ENCODE peak calls at places on chromosomes 11 and 22, in six cellular contexts. U is amygdala; K is HCEC 1CT; M is activated CD4-positive, alpha-beta T cell treated with anti-CD3 and anti-CD28 coated beads, Interleukin-2, amount 50 U/mL, for 48 hours; X is GM12865; N is stimulated activated CD8-positive, alpha-beta memory T cell treated with anti-CD3 and anti-CD28 coated beads, Interleukin-15, amount 100 ng/mL, for 1 hour. H is an unnamed sample.

GRCh38 chr22:29217827-29218757 is 12.4 kb downstream of the EMID1 start:
- DNase-seq in U (no peak), M (no peak), N (no peak), X (no peak), K (no peak), H (no peak)

GRCh38 chr11:46288451-46288850 is 11.0 kb downstream of the CREB3L1 start:
- DNase-seq in N (no peak), M (no peak), K (no peak), U (no peak), X (no peak), H (no peak)

GRCh38 chr11:58216476-58216875 is 4.0 kb downstream of the OR1S1 start:
- DNase-seq in X (no peak), K (no peak), N (no peak), U (no peak), M (no peak), H (no peak)

GRCh38 chr22:37627545-37627944 is 11.9 kb upstream of the SH3BP1 start:
- DNase-seq in M (peak; percentile 56), N (no peak), X (peak; percentile 55), K (no peak), U (no peak), H (no peak)

GRCh38 chr11:350723-351255 is 18.5 kb upstream of the B4GALNT4 start:
- DNase-seq in U (no peak), M (no peak), N (no peak), X (peak; percentile 78), K (no peak), H (no peak)

GRCh38 chr11:36492724-36493304 is 17.3 kb downstream of the TRAF6 start:
- DNase-seq in X (peak; percentile 73), M (peak; percentile 18), U (no peak), N (no peak), K (peak; percentile 52), H (peak; percentile 71)

GRCh38 chr11:110065189-110065588 is 28.0 kb upstream of the ZC3H12C start:
- DNase-seq in N (no peak), M (no peak), X (no peak), K (no peak), U (no peak), H (no peak)

GRCh38 chr11:41456288-41456687 is 3.2 kb downstream of the LRRC4C start:
- DNase-seq in N (no peak), U (no peak), K (no peak), X (no peak), M (no peak), H (no peak)

GRCh38 chr11:76512851-76513653 is 68.2 kb downstream of the EMSY start:
- DNase-seq in U (no peak), X (peak; percentile 7), M (no peak), N (no peak), K (peak; percentile 57), H (peak; percentile 49)

GRCh38 chr11:106482920-106483761 is 405.7 kb downstream of the AASDHPPT start:
- DNase-seq in U (no peak), K (peak; percentile 82), M (no peak), X (no peak), N (no peak), H (peak; percentile 83)

GRCh38 chr22:43796567-43796966 is 15.5 kb downstream of the EFCAB6 start:
- DNase-seq in N (no peak), K (peak; percentile 24), U (no peak), X (no peak), M (no peak), H (peak; percentile 13)

GRCh38 chr22:43231724-43232034 is 44.7 kb upstream of the TTLL12 start:
- DNase-seq in U (no peak), K (no peak), M (no peak), X (no peak), N (no peak), H (no peak)

GRCh38 chr11:10628506-10629236 is 60.2 kb upstream of the LYVE1 start:
- DNase-seq in U (no peak), N (no peak), K (no peak), M (no peak), X (peak; percentile 7), H (no peak)

GRCh38 chr22:31605851-31606585 is 56.0 kb downstream of the PISD start:
- DNase-seq in M (no peak), X (no peak), U (no peak), K (no peak), N (no peak), H (no peak)

GRCh38 chr22:24486501-24486921 is 8.6 kb upstream of the UPB1 start:
- DNase-seq in K (peak; percentile 76), X (peak; percentile 42), N (no peak), U (no peak), M (peak; percentile 44), H (peak; percentile 28)

GRCh38 chr11:73139476-73140198 is 2.5 kb downstream of the FCHSD2 start:
- DNase-seq in M (no peak), X (no peak), U (no peak), N (no peak), K (peak; percentile 29), H (peak; percentile 35)

GRCh38 chr11:11626128-11626527 is 4.3 kb upstream of the GALNT18 start:
- DNase-seq in N (no peak), K (no peak), U (no peak), M (no peak), X (no peak), H (no peak)

GRCh38 chr11:132257861-132258260 is 887.4 kb downstream of the NTM start:
- DNase-seq in N (no peak), X (no peak), U (no peak), M (no peak), K (no peak), H (no peak)

GRCh38 chr11:34548278-34548677 is 34.7 kb upstream of the ELF5 start:
- DNase-seq in X (no peak), K (no peak), U (no peak), N (no peak), M (no peak), H (no peak)

GRCh38 chr11:63639195-63639832 is 25.1 kb upstream of the PLAAT3 start:
- DNase-seq in N (no peak), M (no peak), X (no peak), U (no peak), K (peak; percentile 42), H (no peak)

GRCh38 chr22:37230673-37231405 is 13.2 kb downstream of the RAC2 start:
- DNase-seq in K (no peak), U (no peak), X (peak; percentile 84), M (peak; percentile 92), N (no peak), H (peak; percentile 14)

GRCh38 chr22:25853902-25854301 is 111.9 kb downstream of the MYO18B start:
- DNase-seq in K (no peak), U (no peak), M (no peak), N (no peak), X (peak; percentile 40), H (no peak)

GRCh38 chr11:38169286-38169685 is 1571.2 kb upstream of the RAG2 start:
- DNase-seq in X (no peak), K (peak; percentile 4), M (no peak), U (no peak), N (no peak), H (peak; percentile 9)

GRCh38 chr11:2754008-2754407 is 54.2 kb upstream of the KCNQ1OT1 start:
- DNase-seq in K (no peak), N (no peak), U (no peak), X (no peak), M (no peak), H (no peak)

GRCh38 chr22:23578306-23578705 is 1.8 kb downstream of the IGLL1 start:
- DNase-seq in K (no peak), N (no peak), X (no peak), U (no peak), M (no peak), H (no peak)

H was measured in foreskin fibroblast.